ENCODE peak calls at places on chromosomes 7 and 10, in eight cellular contexts. One of them, this sample, is unnamed.

GRCh38 chr7:41118490-41118889 is 584.4 kb downstream of the INHBA start:
- DNase-seq in left cardiac atrium: no peak
- DNase-seq in stimulated activated CD4-positive, alpha-beta T cell treated with anti-CD3 and anti-CD28 coated beads, Interleukin-1b, Interleukin-23, amount 100 ng/mL, for 1 hour: no peak
- DNase-seq in ACHN: no peak
- DNase-seq in GM12865: no peak
- DNase-seq in PC-3: no peak
- DNase-seq in NCI-H69: peak; percentile 17
- DNase-seq in cardiac fibroblast: no peak
- DNase-seq in this sample: no peak

GRCh38 chr10:13201132-13201531 is 33.0 kb downstream of the UCMA start:
- DNase-seq in cardiac fibroblast: no peak
- DNase-seq in left cardiac atrium: no peak
- DNase-seq in ACHN: no peak
- DNase-seq in GM12865: no peak
- DNase-seq in PC-3: peak; percentile 1
- DNase-seq in stimulated activated CD4-positive, alpha-beta T cell treated with anti-CD3 and anti-CD28 coated beads, Interleukin-1b, Interleukin-23, amount 100 ng/mL, for 1 hour: no peak
- DNase-seq in NCI-H69: no peak
- DNase-seq in this sample: no peak

GRCh38 chr7:42055171-42055570 is 181.8 kb downstream of the GLI3 start:
- DNase-seq in left cardiac atrium: no peak
- DNase-seq in PC-3: no peak
- DNase-seq in NCI-H69: no peak
- DNase-seq in GM12865: no peak
- DNase-seq in cardiac fibroblast: no peak
- DNase-seq in stimulated activated CD4-positive, alpha-beta T cell treated with anti-CD3 and anti-CD28 coated beads, Interleukin-1b, Interleukin-23, amount 100 ng/mL, for 1 hour: no peak
- DNase-seq in ACHN: no peak
- DNase-seq in this sample: no peak

GRCh38 chr7:1800876-1801275 is 130.8 kb downstream of the ELFN1 start:
- DNase-seq in left cardiac atrium: no peak
- DNase-seq in stimulated activated CD4-positive, alpha-beta T cell treated with anti-CD3 and anti-CD28 coated beads, Interleukin-1b, Interleukin-23, amount 100 ng/mL, for 1 hour: no peak
- DNase-seq in GM12865: no peak
- DNase-seq in PC-3: no peak
- DNase-seq in cardiac fibroblast: no peak
- DNase-seq in NCI-H69: no peak
- DNase-seq in ACHN: no peak
- DNase-seq in this sample: no peak

GRCh38 chr7:111098011-111098925 is 7.3 kb downstream of the LRRN3 start:
- DNase-seq in left cardiac atrium: peak; percentile 33
- DNase-seq in NCI-H69: peak; percentile 80
- DNase-seq in PC-3: peak; percentile 73
- DNase-seq in stimulated activated CD4-positive, alpha-beta T cell treated with anti-CD3 and anti-CD28 coated beads, Interleukin-1b, Interleukin-23, amount 100 ng/mL, for 1 hour: no peak
- DNase-seq in GM12865: peak; percentile 55
- DNase-seq in ACHN: peak; percentile 64
- DNase-seq in cardiac fibroblast: peak; percentile 68
- DNase-seq in this sample: peak; percentile 62

GRCh38 chr10:16519250-16519907 is 2.3 kb downstream of the C1QL3 start:
- DNase-seq in GM12865: peak; percentile 68
- DNase-seq in stimulated activated CD4-positive, alpha-beta T cell treated with anti-CD3 and anti-CD28 coated beads, Interleukin-1b, Interleukin-23, amount 100 ng/mL, for 1 hour: no peak
- DNase-seq in PC-3: no peak
- DNase-seq in NCI-H69: peak; percentile 64
- DNase-seq in ACHN: no peak
- DNase-seq in left cardiac atrium: no peak
- DNase-seq in cardiac fibroblast: no peak
- DNase-seq in this sample: no peak

GRCh38 chr10:90417056-90417455 is 440.8 kb downstream of the HTR7 start:
- DNase-seq in PC-3: peak; percentile 70
- DNase-seq in GM12865: no peak
- DNase-seq in ACHN: no peak
- DNase-seq in cardiac fibroblast: peak; percentile 96
- DNase-seq in stimulated activated CD4-positive, alpha-beta T cell treated with anti-CD3 and anti-CD28 coated beads, Interleukin-1b, Interleukin-23, amount 100 ng/mL, for 1 hour: no peak
- DNase-seq in left cardiac atrium: no peak
- DNase-seq in NCI-H69: no peak
- DNase-seq in this sample: no peak

GRCh38 chr7:3453398-3453797 is 152.3 kb downstream of the SDK1 start:
- DNase-seq in cardiac fibroblast: no peak
- DNase-seq in ACHN: no peak
- DNase-seq in GM12865: no peak
- DNase-seq in stimulated activated CD4-positive, alpha-beta T cell treated with anti-CD3 and anti-CD28 coated beads, Interleukin-1b, Interleukin-23, amount 100 ng/mL, for 1 hour: no peak
- DNase-seq in PC-3: no peak
- DNase-seq in left cardiac atrium: no peak
- DNase-seq in NCI-H69: no peak
- DNase-seq in this sample: no peak

GRCh38 chr7:134649231-134649775 is 2.6 kb downstream of the BPGM start:
- DNase-seq in GM12865: no peak
- DNase-seq in ACHN: no peak
- DNase-seq in PC-3: no peak
- DNase-seq in stimulated activated CD4-positive, alpha-beta T cell treated with anti-CD3 and anti-CD28 coated beads, Interleukin-1b, Interleukin-23, amount 100 ng/mL, for 1 hour: no peak
- DNase-seq in left cardiac atrium: no peak
- DNase-seq in cardiac fibroblast: no peak
- DNase-seq in NCI-H69: no peak
- DNase-seq in this sample: no peak

GRCh38 chr7:214410-215212 is 22.2 kb downstream of the FAM20C start:
- DNase-seq in NCI-H69: no peak
- DNase-seq in GM12865: no peak
- DNase-seq in cardiac fibroblast: peak; percentile 58
- DNase-seq in stimulated activated CD4-positive, alpha-beta T cell treated with anti-CD3 and anti-CD28 coated beads, Interleukin-1b, Interleukin-23, amount 100 ng/mL, for 1 hour: no peak
- DNase-seq in left cardiac atrium: no peak
- DNase-seq in PC-3: peak; percentile 80
- DNase-seq in ACHN: peak; percentile 84
- DNase-seq in this sample: no peak

GRCh38 chr7:113087278-113087998 is 811 bp upstream of the GPR85 start:
- DNase-seq in NCI-H69: peak; percentile 82
- DNase-seq in ACHN: peak; percentile 93
- DNase-seq in cardiac fibroblast: peak; percentile 86
- DNase-seq in left cardiac atrium: no peak
- DNase-seq in GM12865: no peak
- DNase-seq in PC-3: peak; percentile 16
- DNase-seq in stimulated activated CD4-positive, alpha-beta T cell treated with anti-CD3 and anti-CD28 coated beads, Interleukin-1b, Interleukin-23, amount 100 ng/mL, for 1 hour: no peak
- DNase-seq in this sample: no peak

GRCh38 chr7:125529237-125529636 is 599.6 kb upstream of the POT1 start:
- DNase-seq in PC-3: peak; percentile 50
- DNase-seq in ACHN: no peak
- DNase-seq in stimulated activated CD4-positive, alpha-beta T cell treated with anti-CD3 and anti-CD28 coated beads, Interleukin-1b, Interleukin-23, amount 100 ng/mL, for 1 hour: no peak
- DNase-seq in GM12865: no peak
- DNase-seq in NCI-H69: peak; percentile 16
- DNase-seq in cardiac fibroblast: no peak
- DNase-seq in left cardiac atrium: no peak
- DNase-seq in this sample: no peak

GRCh38 chr10:13528875-13529713 is at the start of gene BEND7:
- DNase-seq in stimulated activated CD4-positive, alpha-beta T cell treated with anti-CD3 and anti-CD28 coated beads, Interleukin-1b, Interleukin-23, amount 100 ng/mL, for 1 hour: no peak
- DNase-seq in GM12865: no peak
- DNase-seq in NCI-H69: peak; percentile 10
- DNase-seq in ACHN: peak; percentile 63
- DNase-seq in PC-3: peak; percentile 16
- DNase-seq in cardiac fibroblast: no peak
- DNase-seq in left cardiac atrium: peak; percentile 46
- DNase-seq in this sample: no peak

GRCh38 chr10:20963721-20964595 is 66.8 kb upstream of the NEBL start:
- DNase-seq in ACHN: no peak
- DNase-seq in PC-3: no peak
- DNase-seq in stimulated activated CD4-positive, alpha-beta T cell treated with anti-CD3 and anti-CD28 coated beads, Interleukin-1b, Interleukin-23, amount 100 ng/mL, for 1 hour: no peak
- DNase-seq in NCI-H69: no peak
- DNase-seq in left cardiac atrium: no peak
- DNase-seq in cardiac fibroblast: no peak
- DNase-seq in GM12865: no peak
- DNase-seq in this sample: no peak

GRCh38 chr7:1925973-1926907 is 256.2 kb downstream of the ELFN1 start:
- DNase-seq in GM12865: no peak
- DNase-seq in left cardiac atrium: no peak
- DNase-seq in NCI-H69: no peak
- DNase-seq in PC-3: no peak
- DNase-seq in ACHN: no peak
- DNase-seq in stimulated activated CD4-positive, alpha-beta T cell treated with anti-CD3 and anti-CD28 coated beads, Interleukin-1b, Interleukin-23, amount 100 ng/mL, for 1 hour: no peak
- DNase-seq in cardiac fibroblast: no peak
- DNase-seq in this sample: no peak

GRCh38 chr10:10403762-10404161 is 613.9 kb upstream of the CELF2 start:
- DNase-seq in cardiac fibroblast: no peak
- DNase-seq in stimulated activated CD4-positive, alpha-beta T cell treated with anti-CD3 and anti-CD28 coated beads, Interleukin-1b, Interleukin-23, amount 100 ng/mL, for 1 hour: no peak
- DNase-seq in GM12865: no peak
- DNase-seq in ACHN: no peak
- DNase-seq in left cardiac atrium: no peak
- DNase-seq in PC-3: no peak
- DNase-seq in NCI-H69: no peak
- DNase-seq in this sample: no peak

GRCh38 chr10:36280396-36280795 is 638.3 kb upstream of the FZD8 start:
- DNase-seq in NCI-H69: no peak
- DNase-seq in cardiac fibroblast: peak; percentile 58
- DNase-seq in left cardiac atrium: no peak
- DNase-seq in ACHN: no peak
- DNase-seq in PC-3: peak; percentile 44
- DNase-seq in GM12865: no peak
- DNase-seq in stimulated activated CD4-positive, alpha-beta T cell treated with anti-CD3 and anti-CD28 coated beads, Interleukin-1b, Interleukin-23, amount 100 ng/mL, for 1 hour: no peak
- DNase-seq in this sample: no peak

GRCh38 chr7:83410989-83411591 is 237.8 kb downstream of the SEMA3E start:
- DNase-seq in NCI-H69: peak; percentile 82
- DNase-seq in left cardiac atrium: no peak
- DNase-seq in cardiac fibroblast: peak; percentile 69
- DNase-seq in PC-3: peak; percentile 64
- DNase-seq in ACHN: peak; percentile 74
- DNase-seq in stimulated activated CD4-positive, alpha-beta T cell treated with anti-CD3 and anti-CD28 coated beads, Interleukin-1b, Interleukin-23, amount 100 ng/mL, for 1 hour: no peak
- DNase-seq in GM12865: peak; percentile 66
- DNase-seq in this sample: no peak

GRCh38 chr7:93862651-93863050 is 27.9 kb downstream of the TFPI2 start:
- DNase-seq in NCI-H69: no peak
- DNase-seq in stimulated activated CD4-positive, alpha-beta T cell treated with anti-CD3 and anti-CD28 coated beads, Interleukin-1b, Interleukin-23, amount 100 ng/mL, for 1 hour: no peak
- DNase-seq in cardiac fibroblast: no peak
- DNase-seq in left cardiac atrium: no peak
- DNase-seq in GM12865: no peak
- DNase-seq in ACHN: no peak
- DNase-seq in PC-3: no peak
- DNase-seq in this sample: no peak

GRCh38 chr7:158840604-158841003 is 11.3 kb upstream of the ESYT2 start:
- DNase-seq in NCI-H69: no peak
- DNase-seq in left cardiac atrium: no peak
- DNase-seq in PC-3: no peak
- DNase-seq in ACHN: no peak
- DNase-seq in stimulated activated CD4-positive, alpha-beta T cell treated with anti-CD3 and anti-CD28 coated beads, Interleukin-1b, Interleukin-23, amount 100 ng/mL, for 1 hour: no peak
- DNase-seq in cardiac fibroblast: no peak
- DNase-seq in GM12865: no peak
- DNase-seq in this sample: no peak

GRCh38 chr7:131365876-131366275 is 38.2 kb downstream of the MKLN1 start:
- DNase-seq in stimulated activated CD4-positive, alpha-beta T cell treated with anti-CD3 and anti-CD28 coated beads, Interleukin-1b, Interleukin-23, amount 100 ng/mL, for 1 hour: no peak
- DNase-seq in left cardiac atrium: no peak
- DNase-seq in cardiac fibroblast: peak; percentile 48
- DNase-seq in ACHN: no peak
- DNase-seq in GM12865: no peak
- DNase-seq in NCI-H69: no peak
- DNase-seq in PC-3: no peak
- DNase-seq in this sample: no peak

GRCh38 chr10:124719213-124719851 is 24.8 kb downstream of the FAM53B start:
- DNase-seq in PC-3: peak; percentile 89
- DNase-seq in stimulated activated CD4-positive, alpha-beta T cell treated with anti-CD3 and anti-CD28 coated beads, Interleukin-1b, Interleukin-23, amount 100 ng/mL, for 1 hour: peak; percentile 36
- DNase-seq in GM12865: peak; percentile 93
- DNase-seq in left cardiac atrium: peak; percentile 72
- DNase-seq in cardiac fibroblast: peak; percentile 92
- DNase-seq in ACHN: no peak
- DNase-seq in NCI-H69: peak; percentile 50
- DNase-seq in this sample: peak; percentile 78

GRCh38 chr10:122435212-122435827 is 19.1 kb upstream of the ARMS2 start:
- DNase-seq in GM12865: peak; percentile 35
- DNase-seq in left cardiac atrium: no peak
- DNase-seq in NCI-H69: peak; percentile 46
- DNase-seq in cardiac fibroblast: peak; percentile 70
- DNase-seq in stimulated activated CD4-positive, alpha-beta T cell treated with anti-CD3 and anti-CD28 coated beads, Interleukin-1b, Interleukin-23, amount 100 ng/mL, for 1 hour: no peak
- DNase-seq in PC-3: peak; percentile 75
- DNase-seq in ACHN: peak; percentile 62
- DNase-seq in this sample: no peak

GRCh38 chr7:157253850-157254249 is 83.0 kb upstream of the DNAJB6 start:
- DNase-seq in cardiac fibroblast: no peak
- DNase-seq in stimulated activated CD4-positive, alpha-beta T cell treated with anti-CD3 and anti-CD28 coated beads, Interleukin-1b, Interleukin-23, amount 100 ng/mL, for 1 hour: no peak
- DNase-seq in left cardiac atrium: peak; percentile 69
- DNase-seq in ACHN: no peak
- DNase-seq in PC-3: peak; percentile 61
- DNase-seq in GM12865: no peak
- DNase-seq in NCI-H69: peak; percentile 14
- DNase-seq in this sample: no peak

GRCh38 chr7:41104621-41105020 is 598.3 kb downstream of the INHBA start:
- DNase-seq in PC-3: no peak
- DNase-seq in NCI-H69: no peak
- DNase-seq in left cardiac atrium: no peak
- DNase-seq in stimulated activated CD4-positive, alpha-beta T cell treated with anti-CD3 and anti-CD28 coated beads, Interleukin-1b, Interleukin-23, amount 100 ng/mL, for 1 hour: no peak
- DNase-seq in GM12865: no peak
- DNase-seq in ACHN: no peak
- DNase-seq in cardiac fibroblast: no peak
- DNase-seq in this sample: no peak

GRCh38 chr7:2540641-2541051 is 14.7 kb downstream of the BRAT1 start:
- DNase-seq in ACHN: no peak
- DNase-seq in stimulated activated CD4-positive, alpha-beta T cell treated with anti-CD3 and anti-CD28 coated beads, Interleukin-1b, Interleukin-23, amount 100 ng/mL, for 1 hour: no peak
- DNase-seq in PC-3: no peak
- DNase-seq in NCI-H69: no peak
- DNase-seq in GM12865: no peak
- DNase-seq in cardiac fibroblast: no peak
- DNase-seq in left cardiac atrium: peak; percentile 18
- DNase-seq in this sample: no peak

GRCh38 chr10:22611425-22612111 is 102.8 kb downstream of the PIP4K2A start:
- DNase-seq in cardiac fibroblast: no peak
- DNase-seq in NCI-H69: no peak
- DNase-seq in ACHN: no peak
- DNase-seq in GM12865: peak; percentile 88
- DNase-seq in left cardiac atrium: no peak
- DNase-seq in PC-3: no peak
- DNase-seq in stimulated activated CD4-positive, alpha-beta T cell treated with anti-CD3 and anti-CD28 coated beads, Interleukin-1b, Interleukin-23, amount 100 ng/mL, for 1 hour: peak; percentile 43
- DNase-seq in this sample: no peak

GRCh38 chr10:62870866-62871265 is 54.7 kb upstream of the EGR2 start:
- DNase-seq in PC-3: no peak
- DNase-seq in stimulated activated CD4-positive, alpha-beta T cell treated with anti-CD3 and anti-CD28 coated beads, Interleukin-1b, Interleukin-23, amount 100 ng/mL, for 1 hour: no peak
- DNase-seq in left cardiac atrium: no peak
- DNase-seq in ACHN: no peak
- DNase-seq in cardiac fibroblast: no peak
- DNase-seq in NCI-H69: no peak
- DNase-seq in GM12865: peak; percentile 84
- DNase-seq in this sample: no peak

GRCh38 chr10:125514206-125515162 is 168.5 kb downstream of the TEX36 start:
- DNase-seq in GM12865: no peak
- DNase-seq in cardiac fibroblast: no peak
- DNase-seq in left cardiac atrium: no peak
- DNase-seq in NCI-H69: no peak
- DNase-seq in PC-3: no peak
- DNase-seq in stimulated activated CD4-positive, alpha-beta T cell treated with anti-CD3 and anti-CD28 coated beads, Interleukin-1b, Interleukin-23, amount 100 ng/mL, for 1 hour: no peak
- DNase-seq in ACHN: no peak
- DNase-seq in this sample: no peak